ENCODE peak calls at places on chromosomes 5 and 9, in five cellular contexts. Q is thyroid gland, S is neural progenitor cell, P is lung, G is ovary. V is an unnamed sample. For H3K9me3, the result is how much of the 10 kb centered on the place peaks cover.

GRCh38 chr9:121663591-121663990 is 12.2 kb downstream of the DAB2IP start:
- DNase-seq in P (no peak), G (no peak), Q (no peak), S (no peak), V (no peak)

GRCh38 chr5:170701321-170701720 is 82.2 kb upstream of the GABRP start:
- DNase-seq in P (no peak), S (peak), Q (no peak), G (no peak), V (no peak)

GRCh38 chr5:157858527-157859226 is at the start of gene CLINT1:
- DNase-seq in G (peak), Q (peak), S (peak), P (peak), V (peak)

GRCh38 chr5:168288349-168289245 is 2.8 kb upstream of the WWC1 start:
- DNase-seq in S (peak), P (peak), G (no peak), Q (peak), V (no peak)

GRCh38 chr5:56527174-56527573 is 288.2 kb upstream of the MAP3K1 start:
- DNase-seq in P (no peak), Q (no peak), G (no peak), S (no peak), V (no peak)

GRCh38 chr5:143311955-143312354 is 91.5 kb downstream of the NR3C1 start:
- DNase-seq in Q (no peak), S (no peak), G (no peak), P (no peak), V (no peak)

GRCh38 chr9:69609156-69609555 is 63.0 kb downstream of the APBA1 start:
- DNase-seq in Q (no peak), G (no peak), S (no peak), P (no peak), V (no peak)

GRCh38 chr5:26940981-26941380 is 97.4 kb downstream of the CDH9 start:
- DNase-seq in Q (no peak), G (no peak), S (no peak), P (no peak), V (no peak)

GRCh38 chr5:17216176-17216973 is 1.1 kb upstream of the BASP1 start:
- DNase-seq in P (peak), G (peak), Q (peak), S (peak), V (peak)

GRCh38 chr9:72726951-72727350 is 205.5 kb downstream of the TMC1 start:
- DNase-seq in Q (no peak), G (no peak), P (no peak), S (no peak), V (no peak)

GRCh38 chr9:110890416-110890815 is 147.9 kb downstream of the LPAR1 start:
- DNase-seq in Q (no peak), S (no peak), G (no peak), P (no peak), V (peak)

GRCh38 chr9:90772381-90772780 is 29.2 kb upstream of the SYK start:
- DNase-seq in G (no peak), Q (no peak), S (no peak), P (no peak), V (no peak)

GRCh38 chr5:58407042-58407709 is 52.7 kb downstream of the PLK2 start:
- DNase-seq in G (no peak), Q (no peak), P (no peak), S (no peak), V (no peak)

GRCh38 chr5:93208156-93208895 is 372.7 kb downstream of the NR2F1-AS1 start:
- DNase-seq in P (no peak), G (no peak), S (no peak), Q (no peak), V (no peak)

GRCh38 chr9:94150890-94151660 is 66.8 kb downstream of the PTPDC1 start:
- DNase-seq in G (no peak), P (no peak), Q (no peak), S (no peak), V (no peak)

GRCh38 chr5:1493941-1494340 is 29.8 kb downstream of the LPCAT1 start:
- DNase-seq in P (no peak), Q (peak), S (no peak), G (no peak), V (no peak)

DNA sequence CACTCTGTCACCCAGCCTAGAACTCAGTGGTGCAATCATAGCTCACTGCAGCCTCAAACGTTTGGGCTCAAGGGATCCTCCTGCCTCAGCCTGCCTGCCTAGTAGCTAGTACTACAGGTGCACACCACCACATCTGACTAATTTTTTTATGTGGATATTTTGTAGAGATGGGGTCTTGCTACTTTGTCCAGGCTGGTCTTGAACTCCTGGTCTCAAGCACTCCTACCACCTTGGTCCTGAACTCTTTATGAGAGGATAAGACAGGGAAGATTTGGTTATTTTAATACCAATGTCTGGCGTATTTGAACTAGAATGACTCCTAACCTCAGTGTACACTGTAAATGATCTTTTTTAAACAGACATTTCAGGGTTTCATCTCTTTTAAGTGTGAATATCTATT is 9.0 kb downstream of the GPR107 start:
- DNase-seq in S (no peak), G (no peak), Q (no peak), P (no peak), V (no peak)
- H3K9me3 ChIP-seq in S (under half), G (under half), Q (under half), P (under half), V (under half)

GRCh38 chr5:140795259-140795641 is 598 bp downstream of the PCDHA2 start:
- DNase-seq in S (peak), G (no peak), P (no peak), Q (no peak), V (no peak)
- H3K9me3 ChIP-seq in S (under half), G (under half), P (under half), Q (under half), V (under half)

GRCh38 chr9:138122676-138123075 is 245.1 kb downstream of the CACNA1B start:
- DNase-seq in S (no peak), G (no peak), Q (no peak), P (no peak), V (no peak)
- H3K9me3 ChIP-seq in S (under half), G (under half), Q (under half), P (under half), V (under half)

GRCh38 chr5:150993836-150994412 is 26.5 kb upstream of the GPX3 start:
- DNase-seq in Q (no peak), P (no peak), S (no peak), G (no peak), V (no peak)
- H3K9me3 ChIP-seq in Q (under half), P (under half), S (under half), G (under half), V (under half)

DNA sequence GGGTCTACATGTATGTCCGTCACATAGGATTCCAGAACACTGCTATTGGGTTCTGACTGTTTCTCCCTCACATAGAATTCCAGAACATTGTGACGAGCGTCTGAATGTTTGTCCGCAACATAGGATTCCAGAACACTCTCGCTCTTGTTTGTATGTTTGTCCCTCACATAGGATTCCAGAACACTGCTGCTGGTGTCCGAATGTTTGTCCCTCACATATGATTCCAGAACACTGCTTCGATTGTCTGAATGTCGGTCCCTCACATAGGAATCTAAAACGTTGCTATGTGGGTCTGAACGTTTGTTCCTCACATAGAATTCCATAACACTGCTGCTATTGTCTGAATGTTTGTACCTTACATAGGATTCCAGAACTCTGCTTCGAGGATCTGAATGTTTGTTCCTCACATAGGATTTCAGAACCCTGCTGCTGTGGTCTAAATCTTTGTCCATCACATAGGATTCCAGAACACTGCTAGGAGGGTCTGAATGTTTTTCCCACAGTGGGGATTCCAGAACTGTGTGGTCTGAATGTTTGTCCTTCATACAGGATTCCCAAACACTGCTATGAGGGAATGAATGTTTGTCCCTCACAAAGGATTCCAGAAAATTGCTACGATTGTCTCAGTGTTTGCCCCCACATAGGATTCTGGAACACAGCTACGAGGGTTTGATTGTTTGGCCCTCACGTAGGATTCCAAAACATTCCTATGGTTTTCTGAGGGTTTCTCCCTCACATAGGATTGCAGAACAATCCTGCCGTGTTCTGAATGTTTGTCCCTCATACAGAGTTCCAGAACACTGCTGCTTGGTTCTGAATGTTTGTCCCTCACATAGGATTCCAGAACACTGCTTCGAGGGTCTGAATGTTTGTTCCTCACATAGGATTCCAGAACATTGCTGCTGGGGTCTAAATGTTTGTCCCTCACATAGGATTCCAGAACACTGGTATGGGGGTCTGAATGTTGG is 220.5 kb downstream of the FOXD4L6 start:
- DNase-seq in S (no peak), Q (no peak), G (no peak), P (no peak), V (no peak)
- H3K9me3 ChIP-seq in S (under half), Q (under half), G (under half), P (half or more), V (under half)

DNA sequence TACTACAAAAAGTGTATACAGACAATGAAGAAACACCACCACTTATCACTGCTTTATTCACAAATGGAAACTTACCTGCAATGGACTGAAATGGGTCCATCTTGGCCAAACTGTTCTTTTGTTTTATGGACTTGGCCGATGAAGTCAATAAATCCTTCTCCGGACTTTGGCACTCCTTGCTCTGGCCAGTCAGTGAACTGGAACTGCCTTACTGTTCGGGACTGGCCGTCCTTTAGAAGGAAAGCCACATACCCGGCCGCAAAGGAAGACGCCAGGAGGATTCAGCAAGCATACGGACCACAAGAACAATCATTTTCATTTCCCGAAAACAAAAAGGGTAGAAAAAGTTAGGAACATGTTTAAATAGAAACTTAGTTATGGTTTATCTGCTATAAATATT is 531.9 kb upstream of the DMAC1 start:
- DNase-seq in Q (no peak), P (no peak), S (no peak), G (no peak), V (no peak)
- H3K9me3 ChIP-seq in Q (under half), P (under half), S (under half), G (under half), V (under half)

GRCh38 chr5:179079165-179079987 is 19.2 kb downstream of the ZNF354C start:
- DNase-seq in Q (no peak), G (no peak), P (no peak), S (no peak), V (peak)

DNA sequence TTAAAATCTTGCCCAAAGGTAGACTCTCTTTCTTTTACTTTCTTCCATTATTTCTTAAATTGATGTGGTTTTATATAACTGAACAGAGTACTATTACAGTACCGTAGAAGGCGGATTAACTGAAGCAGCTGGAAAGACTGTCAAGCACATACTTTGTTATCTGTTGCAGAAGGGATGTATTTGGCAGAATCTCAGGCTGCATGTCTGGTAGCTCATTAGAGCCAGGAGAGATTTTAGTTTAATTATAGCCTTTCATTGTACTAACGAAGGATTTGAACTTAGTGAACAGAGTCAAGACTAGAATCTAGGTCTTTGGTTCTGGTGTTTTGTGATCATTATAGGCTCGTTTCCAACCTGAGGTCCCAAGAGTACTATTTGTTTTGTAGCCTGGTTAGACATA is 20.6 kb downstream of the ZNF354C start:
- DNase-seq in Q (no peak), S (no peak), P (no peak), G (no peak), V (no peak)
- H3K9me3 ChIP-seq in Q (under half), S (half or more), P (under half), G (under half), V (under half)

GRCh38 chr5:9058666-9059065 is 487.2 kb downstream of the SEMA5A start:
- DNase-seq in P (no peak), Q (no peak), S (no peak), G (no peak), V (no peak)
- H3K9me3 ChIP-seq in P (under half), Q (under half), S (under half), G (under half), V (under half)

GRCh38 chr9:105503873-105504272 is 54.1 kb upstream of the FKTN start:
- DNase-seq in Q (no peak), P (no peak), G (no peak), S (no peak), V (no peak)

GRCh38 chr9:105502276-105502675 is 54.4 kb downstream of the FSD1L start:
- DNase-seq in P (no peak), S (no peak), G (no peak), Q (no peak), V (no peak)

GRCh38 chr9:105497704-105498103 is 49.9 kb downstream of the FSD1L start:
- DNase-seq in G (no peak), P (no peak), Q (no peak), S (no peak), V (no peak)

GRCh38 chr9:105501414-105501813 is 53.6 kb downstream of the FSD1L start:
- DNase-seq in S (no peak), P (no peak), G (no peak), Q (no peak), V (no peak)

GRCh38 chr9:105500108-105500766 is 52.4 kb downstream of the FSD1L start:
- DNase-seq in P (no peak), S (no peak), G (no peak), Q (no peak), V (no peak)
- H3K9me3 ChIP-seq in P (under half), S (under half), G (under half), Q (under half), V (under half)

V was measured in SJCRH30.